ENCODE peak calls at places on chromosomes 12 and 14, in four cellular contexts. Y is H54, M is amniotic stem cell, E is kidney. I is an unnamed sample.

GRCh38 chr14:53840444-53840843 is 116.2 kb downstream of the BMP4 start:
- DNase-seq in Y (peak; percentile 1), M (no peak), E (no peak), I (no peak)

GRCh38 chr12:96236221-96236822 is 42.1 kb downstream of the ELK3 start:
- DNase-seq in Y (no peak), M (no peak), E (no peak), I (no peak)

GRCh38 chr12:26937443-26937862 is 328 bp downstream of the INTS13 start:
- DNase-seq in Y (no peak), M (no peak), E (no peak), I (no peak)

GRCh38 chr12:88585054-88585453 is 4.8 kb upstream of the KITLG start:
- DNase-seq in Y (no peak), M (no peak), E (no peak), I (no peak)

GRCh38 chr12:9760699-9761406 is at the start of gene CD69:
- DNase-seq in Y (no peak), M (no peak), E (no peak), I (no peak)

GRCh38 chr12:104673294-104674062 is 216.7 kb downstream of the CHST11 start:
- DNase-seq in Y (no peak), M (no peak), E (no peak), I (no peak)

GRCh38 chr14:61183486-61183885 is 97.7 kb downstream of the TMEM30B start:
- DNase-seq in Y (no peak), M (no peak), E (no peak), I (no peak)

GRCh38 chr12:108635997-108636808 is 2.5 kb upstream of the SELPLG start:
- DNase-seq in Y (no peak), M (no peak), E (no peak), I (no peak)

GRCh38 chr14:94963051-94963450 is 193.1 kb upstream of the GSC start:
- DNase-seq in Y (no peak), M (no peak), E (no peak), I (no peak)

GRCh38 chr12:86389949-86390348 is 133.8 kb upstream of the MGAT4C start:
- DNase-seq in Y (peak; percentile 2), M (no peak), E (no peak), I (peak; percentile 6)

GRCh38 chr12:77742631-77743030 is 88.1 kb upstream of the NAV3 start:
- DNase-seq in Y (no peak), M (no peak), E (no peak), I (no peak)

GRCh38 chr14:62143235-62143634 is 381.0 kb downstream of the SNAPC1 start:
- DNase-seq in Y (no peak), M (no peak), E (no peak), I (peak; percentile 32)

GRCh38 chr14:75374911-75375310 is 52.9 kb upstream of the JDP2 start:
- DNase-seq in Y (no peak), M (no peak), E (no peak), I (no peak)

GRCh38 chr12:59820594-59821011 is 224.8 kb downstream of the SLC16A7 start:
- DNase-seq in Y (no peak), M (no peak), E (no peak), I (peak; percentile 26)

GRCh38 chr12:110365743-110366473 is 37.6 kb downstream of the ANAPC7 start:
- DNase-seq in Y (no peak), M (no peak), E (no peak), I (no peak)

GRCh38 chr12:88325076-88325827 is 183.1 kb downstream of the TMTC3 start:
- DNase-seq in Y (peak; percentile 19), M (peak; percentile 78), E (no peak), I (peak; percentile 83)

GRCh38 chr14:103250181-103250580 is 83.9 kb upstream of the EIF5 start:
- DNase-seq in Y (no peak), M (no peak), E (no peak), I (no peak)

GRCh38 chr14:75783184-75783583 is 122.1 kb downstream of the TTLL5 start:
- DNase-seq in Y (no peak), M (no peak), E (no peak), I (no peak)

GRCh38 chr12:132629330-132629729 is 10.8 kb downstream of the P2RX2 start:
- DNase-seq in Y (no peak), M (no peak), E (peak; percentile 7), I (no peak)

GRCh38 chr14:100124551-100125088 is 34.8 kb downstream of the DEGS2 start:
- DNase-seq in Y (no peak), M (no peak), E (no peak), I (no peak)

GRCh38 chr12:76529226-76529918 is 30.2 kb downstream of the OSBPL8 start:
- DNase-seq in Y (no peak), M (no peak), E (no peak), I (no peak)

GRCh38 chr12:86613306-86613705 is 357.1 kb upstream of the MGAT4C start:
- DNase-seq in Y (no peak), M (no peak), E (no peak), I (no peak)

GRCh38 chr12:120474092-120474960 is 4.8 kb upstream of the SRSF9 start:
- DNase-seq in Y (peak; percentile 93), M (peak; percentile 66), E (no peak), I (no peak)

GRCh38 chr12:1777798-1778197 is 42.6 kb upstream of the LRTM2 start:
- DNase-seq in Y (no peak), M (peak; percentile 34), E (no peak), I (peak; percentile 55)

GRCh38 chr14:66405158-66405557 is 81.0 kb upstream of the CCDC196 start:
- DNase-seq in Y (no peak), M (no peak), E (no peak), I (no peak)

GRCh38 chr12:124296916-124297351 is 2.0 kb downstream of the RFLNA start:
- DNase-seq in Y (no peak), M (no peak), E (peak; percentile 59), I (no peak)